ENCODE peak calls at places on chromosomes 5 and 9, in seven cellular contexts. F is chondrocyte, D is bronchial epithelial cell, B is WTC11, P is Calu3, X is neural progenitor cell, K is GM12865. I is an unnamed sample.
A peak's percentile ranks its signal among the peaks of the same experiment; 100 is the strongest.

GRCh38 chr5:59341760-59342159 is 551.8 kb downstream of the PDE4D start:
- DNase-seq in F (no peak), D (no peak), B (no peak), P (no peak), X (no peak), K (no peak), I (no peak)

GRCh38 chr5:127184841-127185240 is 105.8 kb upstream of the MEGF10 start:
- DNase-seq in F (no peak), D (no peak), B (no peak), P (no peak), X (no peak), K (no peak), I (no peak)

GRCh38 chr5:143807401-143807800 is 4.6 kb upstream of the HMHB1 start:
- DNase-seq in F (no peak), D (no peak), B (no peak), P (no peak), X (no peak), K (no peak), I (no peak)

GRCh38 chr9:127917603-127918002 is 762 bp upstream of the ST6GALNAC4 start:
- DNase-seq in F (no peak), D (no peak), B (no peak), P (no peak), X (no peak), K (peak; percentile 80), I (no peak)

GRCh38 chr5:131156385-131156784 is 8.7 kb downstream of the HINT1 start:
- DNase-seq in F (no peak), D (no peak), B (no peak), P (no peak), X (no peak), K (no peak), I (no peak)

GRCh38 chr9:110220809-110221208 is 12.8 kb upstream of the C9orf152 start:
- DNase-seq in F (no peak), D (no peak), B (no peak), P (no peak), X (no peak), K (no peak), I (no peak)

GRCh38 chr5:139854029-139854605 is 58.5 kb downstream of the PSD2 start:
- DNase-seq in F (peak; percentile 59), D (no peak), B (no peak), P (no peak), X (no peak), K (no peak), I (no peak)

GRCh38 chr9:79362100-79363081 is 209.4 kb upstream of the TLE4 start:
- DNase-seq in F (no peak), D (peak; percentile 60), B (peak; percentile 14), P (no peak), X (no peak), K (no peak), I (no peak)

GRCh38 chr5:42719034-42719433 is 37.6 kb upstream of the CCDC152 start:
- DNase-seq in F (no peak), D (no peak), B (no peak), P (no peak), X (no peak), K (no peak), I (no peak)

GRCh38 chr9:121261107-121261460 is 6.9 kb upstream of the GSN start:
- DNase-seq in F (no peak), D (peak; percentile 17), B (no peak), P (no peak), X (peak; percentile 90), K (no peak), I (peak; percentile 61)

GRCh38 chr9:119071636-119072035 is 297.6 kb downstream of the BRINP1 start:
- DNase-seq in F (no peak), D (no peak), B (no peak), P (no peak), X (no peak), K (no peak), I (no peak)

GRCh38 chr9:128382261-128382660 is 11.1 kb downstream of the URM1 start:
- DNase-seq in F (no peak), D (no peak), B (no peak), P (no peak), X (no peak), K (no peak), I (no peak)

GRCh38 chr9:121916008-121916407 is 177.1 kb downstream of the TTLL11 start:
- DNase-seq in F (no peak), D (peak; percentile 75), B (no peak), P (no peak), X (no peak), K (no peak), I (no peak)

GRCh38 chr5:179325296-179326031 is 19.8 kb downstream of the ADAMTS2 start:
- DNase-seq in F (peak; percentile 83), D (no peak), B (peak; percentile 5), P (no peak), X (no peak), K (no peak), I (no peak)

GRCh38 chr5:180889366-180889765 is 9.6 kb upstream of the BTNL8 start:
- DNase-seq in F (no peak), D (no peak), B (no peak), P (no peak), X (no peak), K (no peak), I (no peak)

GRCh38 chr5:96219580-96220281 is 213.3 kb downstream of the PCSK1 start:
- DNase-seq in F (no peak), D (peak; percentile 91), B (no peak), P (no peak), X (no peak), K (peak; percentile 8), I (no peak)

GRCh38 chr9:98708933-98709911 is at the start of gene GABBR2:
- DNase-seq in F (no peak), D (no peak), B (peak; percentile 61), P (peak; percentile 10), X (peak; percentile 74), K (no peak), I (peak; percentile 28)
- TF ChIP-seq CTCF in F (no peak), D (no peak), B (no peak), P (no peak), X (peak; percentile 39), K (no peak), I (no peak)

GRCh38 chr5:103474671-103475070 is 87.9 kb downstream of the NUDT12 start:
- DNase-seq in F (no peak), D (no peak), B (no peak), P (no peak), X (no peak), K (no peak), I (no peak)
- TF ChIP-seq CTCF in F (peak; percentile 43), D (no peak), B (no peak), P (no peak), X (no peak), K (no peak), I (no peak)

DNA sequence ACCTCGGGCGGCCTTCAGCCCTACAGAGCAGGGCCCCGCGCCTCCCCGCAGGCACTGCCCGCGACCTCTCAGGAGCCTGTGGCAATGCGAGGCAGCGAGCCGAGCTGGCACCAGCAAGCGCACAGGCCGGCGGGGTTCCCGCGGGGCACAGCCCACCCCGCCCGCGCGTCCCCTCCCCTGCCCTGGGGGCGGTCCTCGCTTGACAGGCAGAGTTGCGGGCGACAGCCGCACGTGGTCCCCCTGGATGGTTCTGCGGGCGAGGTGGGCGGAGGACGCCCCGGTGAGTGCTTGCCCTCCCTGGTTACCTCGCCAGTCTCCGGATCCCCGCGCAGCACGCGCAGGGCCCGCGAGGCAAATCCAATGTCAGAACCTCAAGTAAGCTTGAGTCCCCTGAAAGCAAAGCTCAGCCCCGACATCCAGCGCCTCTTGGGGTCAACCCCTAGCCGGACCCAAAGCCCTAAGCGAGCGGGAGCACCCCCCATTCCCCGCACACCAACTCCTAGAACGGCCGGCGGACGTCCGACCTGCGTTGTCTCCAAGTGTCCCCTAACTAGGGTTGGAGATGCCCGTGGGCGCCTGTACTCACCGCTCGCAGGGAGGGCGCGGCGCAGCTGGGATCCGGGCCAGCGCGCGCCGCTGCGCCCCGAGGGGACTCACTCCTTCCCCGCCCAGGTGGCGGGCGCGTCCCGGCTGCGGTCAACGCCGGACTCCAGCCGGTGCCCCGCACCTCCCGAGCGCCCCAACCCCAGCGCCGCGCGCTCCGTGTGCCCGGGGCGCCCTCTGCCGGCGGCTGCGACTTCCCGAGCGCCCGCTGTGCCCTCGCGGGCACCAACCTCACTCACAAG is at the start of gene DRD1:
- DNase-seq in F (no peak), D (no peak), B (peak; percentile 79), P (peak; percentile 79), X (peak; percentile 85), K (peak; percentile 29), I (peak; percentile 80)
- TF ChIP-seq CTCF in F (peak; percentile 81), D (peak; percentile 79), B (peak; percentile 87), P (peak; percentile 77), X (peak; percentile 89), K (peak; percentile 70), I (peak; percentile 87)

GRCh38 chr5:108249095-108249784 is 132.7 kb downstream of the FBXL17 start:
- DNase-seq in F (no peak), D (no peak), B (no peak), P (no peak), X (no peak), K (no peak), I (no peak)
- TF ChIP-seq CTCF in F (no peak), D (no peak), B (no peak), P (no peak), X (no peak), K (no peak), I (no peak)

GRCh38 chr5:176611435-176611834 is 1.5 kb upstream of the GPRIN1 start:
- DNase-seq in F (no peak), D (peak; percentile 70), B (peak; percentile 82), P (peak; percentile 83), X (peak; percentile 86), K (peak; percentile 50), I (peak; percentile 83)

GRCh38 chr5:176612008-176612407 is 2.1 kb upstream of the GPRIN1 start:
- DNase-seq in F (no peak), D (no peak), B (no peak), P (no peak), X (no peak), K (no peak), I (no peak)

GRCh38 chr5:176609724-176610429 is at the start of gene GPRIN1:
- DNase-seq in F (no peak), D (no peak), B (peak; percentile 66), P (peak; percentile 90), X (peak; percentile 94), K (peak; percentile 77), I (peak; percentile 81)

GRCh38 chr5:176608937-176609723 is 826 bp downstream of the GPRIN1 start:
- DNase-seq in F (no peak), D (no peak), B (no peak), P (no peak), X (no peak), K (peak; percentile 55), I (no peak)

GRCh38 chr5:176610430-176610763 is 441 bp upstream of the GPRIN1 start:
- DNase-seq in F (no peak), D (no peak), B (no peak), P (no peak), X (no peak), K (no peak), I (no peak)
- TF ChIP-seq CTCF in F (no peak), D (no peak), B (no peak), P (peak; percentile 10), X (no peak), K (no peak), I (no peak)

GRCh38 chr9:4126996-4127395 is 172.9 kb downstream of the GLIS3 start:
- DNase-seq in F (no peak), D (no peak), B (no peak), P (no peak), X (no peak), K (no peak), I (no peak)
- TF ChIP-seq CTCF in F (no peak), D (no peak), B (no peak), P (no peak), X (no peak), K (no peak), I (no peak)

GRCh38 chr9:108443741-108444140 is 412.0 kb downstream of the ACTL7B start:
- DNase-seq in F (no peak), D (peak; percentile 73), B (no peak), P (no peak), X (no peak), K (no peak), I (no peak)
- TF ChIP-seq CTCF in F (peak; percentile 60), D (no peak), B (no peak), P (no peak), X (no peak), K (no peak), I (no peak)